ENCODE peak calls at places on chromosomes 6 and 20, in four cellular contexts. V is A549, C is GM12878, R is IMR-90. M is an unnamed sample.

GRCh38 chr20:36854343-36855240 is 21.3 kb upstream of the TLDC2 start:
- DNase-seq in V (no peak), C (no peak), R (peak), M (no peak)

GRCh38 chr6:87277123-87277522 is 45.3 kb upstream of the SMIM8 start:
- DNase-seq in V (no peak), C (no peak), R (peak), M (peak)

GRCh38 chr6:49980898-49981297 is 11.5 kb upstream of the DEFB113 start:
- DNase-seq in V (no peak), C (peak), R (peak), M (no peak)

GRCh38 chr6:49570474-49571079 is 20.1 kb downstream of the C6orf141 start:
- DNase-seq in V (no peak), C (no peak), R (peak), M (no peak)

GRCh38 chr6:133428299-133428698 is 187.1 kb downstream of the EYA4 start:
- DNase-seq in V (no peak), C (no peak), R (no peak), M (no peak)

GRCh38 chr6:71107935-71108420 is 151.1 kb upstream of the B3GAT2 start:
- DNase-seq in V (no peak), C (no peak), R (peak), M (no peak)

GRCh38 chr6:137688230-137688971 is 178.7 kb upstream of the TNFAIP3 start:
- DNase-seq in V (no peak), C (no peak), R (no peak), M (no peak)

GRCh38 chr6:90285611-90286381 is 10.8 kb downstream of the BACH2 start:
- DNase-seq in V (peak), C (peak), R (peak), M (peak)

GRCh38 chr6:140579918-140580317 is 1205.5 kb upstream of the CITED2 start:
- DNase-seq in V (no peak), C (no peak), R (no peak), M (no peak)

GRCh38 chr6:66369407-66369806 is 662.4 kb upstream of the EYS start:
- DNase-seq in V (no peak), C (no peak), R (no peak), M (no peak)

GRCh38 chr20:12595841-12596240 is 412.9 kb upstream of the SPTLC3 start:
- DNase-seq in V (no peak), C (no peak), R (no peak), M (no peak)

GRCh38 chr6:122426597-122426996 is 27.1 kb downstream of the HSF2 start:
- DNase-seq in V (no peak), C (no peak), R (peak), M (no peak)

GRCh38 chr6:85063611-85064010 is 299.2 kb upstream of the TBX18 start:
- DNase-seq in V (no peak), C (no peak), R (no peak), M (no peak)

GRCh38 chr6:8941578-8941977 is 506.2 kb upstream of the SLC35B3 start:
- DNase-seq in V (no peak), C (no peak), R (no peak), M (no peak)

GRCh38 chr6:83708970-83709747 is at the start of gene SNAP91:
- DNase-seq in V (no peak), C (no peak), R (no peak), M (no peak)

GRCh38 chr6:75424610-75425548 is 68.7 kb downstream of the FILIP1 start:
- DNase-seq in V (no peak), C (no peak), R (peak), M (no peak)

GRCh38 chr6:17691925-17692538 is 14.7 kb downstream of the NUP153 start:
- DNase-seq in V (no peak), C (no peak), R (no peak), M (no peak)

GRCh38 chr20:63769891-63770474 is 30.4 kb downstream of the SLC2A4RG start:
- DNase-seq in V (no peak), C (no peak), R (no peak), M (no peak)

GRCh38 chr6:37512400-37512958 is 12.8 kb upstream of the CCDC167 start:
- DNase-seq in V (no peak), C (no peak), R (no peak), M (no peak)

GRCh38 chr6:37742401-37742760 is 44.7 kb upstream of the MDGA1 start:
- DNase-seq in V (no peak), C (no peak), R (no peak), M (no peak)

GRCh38 chr6:119979862-119980261 is 630.3 kb upstream of the MAN1A1 start:
- DNase-seq in V (no peak), C (no peak), R (peak), M (no peak)

GRCh38 chr6:10478187-10479040 is 42.7 kb upstream of the GCNT2 start:
- DNase-seq in V (peak), C (no peak), R (peak), M (peak)

GRCh38 chr6:39452306-39452705 is 129.8 kb upstream of the KCNK16 start:
- DNase-seq in V (no peak), C (no peak), R (peak), M (no peak)

GRCh38 chr6:50708664-50709365 is 4.5 kb upstream of the TFAP2D start:
- DNase-seq in V (no peak), C (no peak), R (no peak), M (no peak)

GRCh38 chr6:38861957-38862401 is 146.9 kb downstream of the DNAH8 start:
- DNase-seq in V (no peak), C (no peak), R (no peak), M (no peak)

GRCh38 chr6:167706313-167707109 is 120.2 kb upstream of the AFDN start:
- DNase-seq in V (no peak), C (peak), R (no peak), M (peak)

GRCh38 chr6:111846061-111846460 is 27.2 kb downstream of the FYN start:
- DNase-seq in V (no peak), C (no peak), R (no peak), M (no peak)

GRCh38 chr6:56223995-56224394 is 23.4 kb downstream of the COL21A1 start:
- DNase-seq in V (peak), C (no peak), R (peak), M (no peak)

GRCh38 chr6:6758915-6759654 is 170.6 kb downstream of the LY86 start:
- DNase-seq in V (peak), C (peak), R (peak), M (peak)

GRCh38 chr20:53847118-53847842 is 223.1 kb downstream of the BCAS1 start:
- DNase-seq in V (no peak), C (no peak), R (no peak), M (no peak)

GRCh38 chr6:29005183-29005885 is at the start of gene ZNF311:
- DNase-seq in V (peak), C (no peak), R (peak), M (peak)
- TF ChIP-seq BHLHE40 in V (no peak), C (no peak), R (no peak), M (peak)

DNA sequence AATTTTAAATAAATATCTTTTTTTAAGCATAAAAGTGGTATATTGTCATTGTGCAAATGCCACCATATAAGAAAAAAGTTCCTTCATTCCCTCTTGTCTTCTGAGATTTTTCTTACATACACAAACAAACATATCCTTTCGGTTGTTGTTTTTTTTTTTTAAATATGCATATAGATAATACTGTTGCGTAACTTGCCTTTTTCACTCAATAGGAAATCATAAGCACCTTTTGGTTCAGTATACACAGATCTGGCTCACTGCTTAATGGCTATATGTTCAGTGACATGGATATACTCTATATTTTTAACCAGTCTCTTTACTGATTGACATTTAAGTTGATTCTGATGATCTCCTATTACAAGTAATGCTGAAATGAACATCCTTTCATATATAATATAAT is 40.1 kb downstream of the AKAP12 start:
- DNase-seq in V (no peak), C (no peak), R (no peak), M (no peak)
- TF ChIP-seq RCOR1 in V (no peak), C (no peak), R (no peak), M (no peak)

DNA sequence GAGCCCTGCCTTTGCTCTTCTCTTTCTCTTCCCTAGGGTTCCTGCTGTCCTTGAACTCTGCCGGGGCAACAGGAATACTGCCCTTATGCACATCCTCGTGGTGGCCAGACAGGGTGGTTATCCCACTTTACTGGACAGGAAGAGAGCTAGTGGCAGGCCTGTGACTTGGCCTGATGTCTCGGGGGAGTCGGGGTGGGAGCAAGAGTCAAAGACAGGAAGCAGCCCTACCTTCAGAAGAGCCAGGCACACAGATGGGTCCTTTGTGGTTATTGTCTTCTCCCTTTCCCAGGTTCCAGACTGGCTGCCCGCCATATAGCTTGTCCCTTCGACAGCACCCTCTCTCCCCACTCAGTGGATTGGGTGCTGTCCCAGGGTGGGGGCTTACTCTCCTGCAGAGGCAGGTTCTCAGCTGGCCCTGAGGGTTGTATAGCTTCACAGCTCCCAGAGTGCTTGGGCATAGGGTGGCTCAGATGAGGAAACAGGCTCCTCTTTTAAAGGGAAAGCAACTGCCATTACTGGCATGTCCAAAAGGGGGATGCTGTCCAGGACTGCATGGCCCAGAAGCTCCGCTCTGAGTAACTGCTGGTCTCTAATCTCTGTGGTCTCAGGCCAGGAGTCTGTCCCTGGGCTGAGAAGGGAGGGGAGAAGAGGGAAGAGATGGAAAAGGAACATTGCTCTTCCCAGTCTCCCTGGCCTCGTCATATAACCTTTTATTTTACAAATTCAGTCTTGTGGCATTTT is 17.3 kb downstream of the PLCG1 start:
- DNase-seq in V (no peak), C (no peak), R (no peak), M (no peak)
- TF ChIP-seq BHLHE40 in V (no peak), C (no peak), R (no peak), M (no peak)

GRCh38 chr6:151068761-151069312 is 170.9 kb upstream of the AKAP12 start:
- DNase-seq in V (no peak), C (no peak), R (peak), M (no peak)
- TF ChIP-seq RCOR1 in V (no peak), C (no peak), R (no peak), M (no peak)

GRCh38 chr6:43698584-43699349 is 11.2 kb upstream of the MRPS18A start:
- DNase-seq in V (no peak), C (no peak), R (peak), M (no peak)
- TF ChIP-seq BHLHE40 in V (no peak), C (no peak), R (peak), M (peak)

GRCh38 chr6:169370054-169370453 is 116.4 kb upstream of the THBS2 start:
- DNase-seq in V (no peak), C (no peak), R (peak), M (no peak)
- TF ChIP-seq RCOR1 in V (no peak), C (no peak), R (no peak), M (no peak)

GRCh38 chr20:28562510-28562898 is 2695.0 kb upstream of the DEFB115 start:
- DNase-seq in V (peak), C (no peak), R (peak), M (peak)
- TF ChIP-seq BHLHE40 in V (no peak), C (no peak), R (no peak), M (no peak)

GRCh38 chr20:8443464-8444072 is 311.5 kb downstream of the PLCB1 start:
- DNase-seq in V (no peak), C (no peak), R (no peak), M (no peak)
- TF ChIP-seq RCOR1 in V (no peak), C (no peak), R (no peak), M (no peak)

GRCh38 chr20:62419759-62420158 is 7.6 kb downstream of the RBBP8NL start:
- DNase-seq in V (no peak), C (no peak), R (no peak), M (peak)
- TF ChIP-seq BHLHE40 in V (no peak), C (no peak), R (no peak), M (no peak)

GRCh38 chr6:47180633-47181032 is 129.1 kb downstream of the TNFRSF21 start:
- DNase-seq in V (peak), C (no peak), R (peak), M (no peak)
- TF ChIP-seq RCOR1 in V (no peak), C (no peak), R (no peak), M (no peak)

M was measured in K562.